ENCODE peak calls at places on chromosomes 1 and 21, in five cellular contexts. One of them, this sample, is unnamed. For H3K9me3, the result is how much of the 10 kb centered on the place peaks cover.

GRCh38 chr1:86207323-86207722 is 50.8 kb upstream of the COL24A1 start:
- DNase-seq in heart left ventricle: peak
- DNase-seq in right lobe of liver: no peak
- DNase-seq in IMR-90: peak
- DNase-seq in adipocyte: peak
- DNase-seq in this sample: no peak

GRCh38 chr1:229855999-229856650 is 210.9 kb upstream of the GALNT2 start:
- DNase-seq in heart left ventricle: no peak
- DNase-seq in IMR-90: no peak
- DNase-seq in right lobe of liver: no peak
- DNase-seq in adipocyte: peak
- DNase-seq in this sample: no peak

GRCh38 chr1:176735201-176735600 is 272.2 kb downstream of the PAPPA2 start:
- DNase-seq in IMR-90: no peak
- DNase-seq in heart left ventricle: no peak
- DNase-seq in right lobe of liver: no peak
- DNase-seq in adipocyte: no peak
- DNase-seq in this sample: no peak

GRCh38 chr1:43835141-43836021 is 98.2 kb upstream of the ARTN start:
- DNase-seq in heart left ventricle: no peak
- DNase-seq in right lobe of liver: no peak
- DNase-seq in IMR-90: peak
- DNase-seq in adipocyte: peak
- DNase-seq in this sample: no peak

GRCh38 chr1:173448945-173449344 is 28.2 kb upstream of the PRDX6 start:
- DNase-seq in adipocyte: no peak
- DNase-seq in IMR-90: no peak
- DNase-seq in heart left ventricle: no peak
- DNase-seq in right lobe of liver: no peak
- DNase-seq in this sample: no peak

GRCh38 chr1:111197598-111198289 is 2.7 kb downstream of the DENND2D start:
- DNase-seq in heart left ventricle: no peak
- DNase-seq in adipocyte: no peak
- DNase-seq in right lobe of liver: no peak
- DNase-seq in IMR-90: peak
- DNase-seq in this sample: no peak

GRCh38 chr1:201346337-201346939 is 31.0 kb downstream of the TNNT2 start:
- DNase-seq in heart left ventricle: peak
- DNase-seq in right lobe of liver: peak
- DNase-seq in adipocyte: peak
- DNase-seq in IMR-90: peak
- DNase-seq in this sample: no peak

GRCh38 chr1:202786804-202787203 is 21.4 kb downstream of the KDM5B start:
- DNase-seq in adipocyte: peak
- DNase-seq in heart left ventricle: no peak
- DNase-seq in right lobe of liver: no peak
- DNase-seq in IMR-90: peak
- DNase-seq in this sample: no peak

GRCh38 chr1:22626219-22626902 is 10.1 kb upstream of the C1QA start:
- DNase-seq in right lobe of liver: no peak
- DNase-seq in heart left ventricle: no peak
- DNase-seq in IMR-90: no peak
- DNase-seq in adipocyte: no peak
- DNase-seq in this sample: no peak

GRCh38 chr21:10463156-10463555 is 58.2 kb upstream of the TPTE start:
- DNase-seq in heart left ventricle: no peak
- DNase-seq in IMR-90: no peak
- DNase-seq in right lobe of liver: no peak
- DNase-seq in adipocyte: no peak
- DNase-seq in this sample: no peak
- H3K9me3 ChIP-seq in heart left ventricle: under half
- H3K9me3 ChIP-seq in IMR-90: under half
- H3K9me3 ChIP-seq in right lobe of liver: under half
- H3K9me3 ChIP-seq in adipocyte: under half
- H3K9me3 ChIP-seq in this sample: under half

GRCh38 chr1:4797429-4797828 is 143.0 kb downstream of the AJAP1 start:
- DNase-seq in right lobe of liver: no peak
- DNase-seq in IMR-90: no peak
- DNase-seq in heart left ventricle: no peak
- DNase-seq in adipocyte: no peak
- DNase-seq in this sample: no peak
- H3K9me3 ChIP-seq in right lobe of liver: under half
- H3K9me3 ChIP-seq in IMR-90: half or more
- H3K9me3 ChIP-seq in heart left ventricle: under half
- H3K9me3 ChIP-seq in adipocyte: under half
- H3K9me3 ChIP-seq in this sample: under half

DNA sequence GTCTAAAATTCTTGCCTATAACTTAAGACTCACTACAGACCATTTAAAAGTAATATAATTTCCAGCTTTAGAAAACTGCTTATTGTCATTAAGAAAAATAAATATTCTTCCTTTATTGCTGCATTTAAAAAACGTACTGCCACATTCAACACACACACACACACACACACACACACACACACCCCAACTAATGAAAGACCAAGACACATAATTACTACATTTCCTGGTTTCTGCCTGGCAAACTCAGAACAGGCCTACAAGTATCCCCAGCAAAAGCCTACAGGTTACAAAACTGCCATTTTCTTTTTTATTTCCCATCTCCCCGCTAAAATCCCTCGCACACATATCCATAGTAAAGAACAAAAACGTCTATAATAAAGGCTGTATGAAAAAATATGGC is 1.5 kb downstream of the DENND2C start:
- DNase-seq in adipocyte: no peak
- DNase-seq in right lobe of liver: no peak
- DNase-seq in IMR-90: no peak
- DNase-seq in heart left ventricle: no peak
- DNase-seq in this sample: no peak
- H3K9me3 ChIP-seq in adipocyte: under half
- H3K9me3 ChIP-seq in right lobe of liver: under half
- H3K9me3 ChIP-seq in IMR-90: under half
- H3K9me3 ChIP-seq in heart left ventricle: under half
- H3K9me3 ChIP-seq in this sample: under half

GRCh38 chr1:5678759-5679158 is 313.5 kb downstream of the NPHP4 start:
- DNase-seq in adipocyte: no peak
- DNase-seq in IMR-90: no peak
- DNase-seq in right lobe of liver: no peak
- DNase-seq in heart left ventricle: no peak
- DNase-seq in this sample: no peak
- H3K9me3 ChIP-seq in adipocyte: under half
- H3K9me3 ChIP-seq in IMR-90: under half
- H3K9me3 ChIP-seq in right lobe of liver: under half
- H3K9me3 ChIP-seq in heart left ventricle: under half
- H3K9me3 ChIP-seq in this sample: under half